ENCODE peak calls at places on chromosomes 1 and 21, in four cellular contexts. B is cardiac fibroblast, A is AG04450, V is mucosa of descending colon. Q is an unnamed sample.

GRCh38 chr1:202130275-202130646 is 7.5 kb downstream of the GPR37L1 start:
- DNase-seq in A (no peak), V (no peak), B (no peak), Q (no peak)

GRCh38 chr1:43949663-43950062 is 2.9 kb downstream of the IPO13 start:
- DNase-seq in A (no peak), B (no peak), V (no peak), Q (no peak)

GRCh38 chr1:206875752-206876380 is 10.4 kb downstream of the IL20 start:
- DNase-seq in A (no peak), B (no peak), V (no peak), Q (no peak)

GRCh38 chr1:108034396-108034795 is 69.4 kb upstream of the VAV3 start:
- DNase-seq in V (no peak), A (no peak), B (no peak), Q (peak)

GRCh38 chr1:148263128-148263905 is 111.2 kb upstream of the NBPF11 start:
- DNase-seq in A (no peak), B (peak), V (peak), Q (peak)

GRCh38 chr1:53541761-53542550 is 82.8 kb downstream of the DMRTB1 start:
- DNase-seq in V (no peak), A (peak), B (peak), Q (peak)

GRCh38 chr1:20402585-20403422 is 83.2 kb downstream of the CAMK2N1 start:
- DNase-seq in B (no peak), A (no peak), V (no peak), Q (no peak)

GRCh38 chr1:171179323-171180227 is 5.5 kb upstream of the FMO2 start:
- DNase-seq in V (no peak), B (peak), A (no peak), Q (no peak)

GRCh38 chr1:113747376-113747775 is 11.9 kb downstream of the PHTF1 start:
- DNase-seq in B (peak), A (no peak), V (no peak), Q (peak)

GRCh38 chr1:15350151-15350550 is 59.5 kb upstream of the EFHD2 start:
- DNase-seq in V (no peak), B (no peak), A (no peak), Q (no peak)

GRCh38 chr1:101040666-101041065 is 15.1 kb upstream of the DPH5 start:
- DNase-seq in V (no peak), A (no peak), B (no peak), Q (no peak)

GRCh38 chr1:234950598-234950997 is 178.0 kb downstream of the TOMM20 start:
- DNase-seq in A (no peak), B (no peak), V (no peak), Q (no peak)

GRCh38 chr1:224267922-224268321 is 62.0 kb downstream of the NVL start:
- DNase-seq in A (no peak), V (peak), B (no peak), Q (no peak)

GRCh38 chr1:31007462-31007991 is 58.0 kb downstream of the PUM1 start:
- DNase-seq in V (no peak), B (peak), A (peak), Q (peak)

GRCh38 chr1:228313536-228314277 is 92.9 kb downstream of the TRIM11 start:
- DNase-seq in B (no peak), V (no peak), A (no peak), Q (no peak)

GRCh38 chr1:167599839-167600581 is 30.0 kb upstream of the RCSD1 start:
- DNase-seq in A (no peak), V (peak), B (peak), Q (peak)

GRCh38 chr1:41483960-41484844 is at the start of gene EDN2:
- DNase-seq in V (peak), A (no peak), B (no peak), Q (no peak)

GRCh38 chr21:45436371-45437040 is 31.5 kb downstream of the COL18A1 start:
- DNase-seq in A (no peak), B (no peak), V (no peak), Q (peak)

GRCh38 chr1:226677121-226678020 is 61.7 kb downstream of the ITPKB start:
- DNase-seq in A (no peak), B (peak), V (peak), Q (peak)

GRCh38 chr1:82152356-82153281 is 351.9 kb downstream of the ADGRL2 start:
- DNase-seq in B (no peak), A (no peak), V (no peak), Q (peak)

GRCh38 chr1:61951731-61952585 is 209.7 kb downstream of the PATJ start:
- DNase-seq in B (peak), V (no peak), A (no peak), Q (no peak)

GRCh38 chr1:109895720-109896504 is 14.7 kb upstream of the CSF1 start:
- DNase-seq in A (no peak), V (no peak), B (peak), Q (peak)

GRCh38 chr1:48036693-48037386 is 39.7 kb upstream of the TRABD2B start:
- DNase-seq in B (no peak), A (no peak), V (no peak), Q (peak)

GRCh38 chr21:27818847-27819246 is 852.0 kb upstream of the ADAMTS5 start:
- DNase-seq in B (peak), A (no peak), V (no peak), Q (peak)

GRCh38 chr1:150560011-150560438 is 10.8 kb downstream of the ADAMTSL4 start:
- DNase-seq in A (no peak), V (peak), B (peak), Q (peak)

GRCh38 chr1:207825719-207826556 is 74.1 kb downstream of the CD46 start:
- DNase-seq in B (peak), V (peak), A (no peak), Q (peak)

GRCh38 chr1:3795453-3796214 is 664 bp downstream of the LRRC47 start:
- DNase-seq in V (no peak), A (no peak), B (no peak), Q (no peak)

GRCh38 chr1:47432071-47433036 is 5.5 kb upstream of the FOXD2 start:
- DNase-seq in V (peak), B (peak), A (no peak), Q (peak)

GRCh38 chr1:156801409-156802121 is 15.1 kb downstream of the SH2D2A start:
- DNase-seq in V (no peak), B (peak), A (no peak), Q (peak)

GRCh38 chr1:90558126-90558525 is 159.0 kb downstream of the BARHL2 start:
- DNase-seq in A (no peak), B (no peak), V (no peak), Q (no peak)

GRCh38 chr1:107390076-107390420 is 249.2 kb downstream of the NTNG1 start:
- DNase-seq in V (no peak), A (no peak), B (no peak), Q (peak)

DNA sequence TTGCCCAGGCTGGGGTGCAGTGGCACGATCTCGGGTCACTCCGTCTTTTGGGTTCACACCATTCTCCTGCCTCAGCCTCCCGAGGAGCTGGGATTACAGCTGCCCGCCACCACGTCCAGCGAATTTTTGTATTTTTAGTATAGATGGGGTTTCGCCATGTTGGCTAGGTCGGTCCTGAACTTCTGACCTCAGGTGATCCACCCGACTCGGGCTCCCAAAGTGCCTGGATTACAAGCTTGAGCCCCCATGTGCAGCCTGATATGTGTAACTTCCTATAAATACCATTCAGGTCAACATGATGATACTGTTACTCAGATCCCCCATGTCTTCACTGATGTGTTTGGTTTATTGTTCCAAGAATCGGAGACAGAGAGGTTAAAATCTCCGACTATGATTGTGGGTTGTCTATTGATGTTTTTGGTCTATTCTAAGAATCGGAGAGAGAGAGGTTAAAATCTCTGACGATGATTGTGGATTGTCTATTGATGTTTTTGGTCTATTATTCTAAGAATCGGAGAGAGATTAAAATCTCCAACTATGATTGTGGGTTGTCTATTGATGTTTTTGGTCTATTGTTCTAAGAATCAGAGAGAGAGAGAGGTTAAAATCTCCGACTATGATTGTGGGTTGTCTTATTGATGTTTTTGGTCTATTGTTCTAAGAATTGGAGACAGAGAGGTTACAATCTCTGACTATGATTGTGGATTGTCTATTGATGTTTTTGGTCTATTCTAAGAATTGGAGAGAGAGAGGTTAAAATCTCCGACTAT is 17.0 kb downstream of the C1orf159 start:
- DNase-seq in A (no peak), V (no peak), B (no peak), Q (no peak)
- H3K4me3 ChIP-seq in A (no peak), V (no peak), B (no peak), Q (no peak)

DNA sequence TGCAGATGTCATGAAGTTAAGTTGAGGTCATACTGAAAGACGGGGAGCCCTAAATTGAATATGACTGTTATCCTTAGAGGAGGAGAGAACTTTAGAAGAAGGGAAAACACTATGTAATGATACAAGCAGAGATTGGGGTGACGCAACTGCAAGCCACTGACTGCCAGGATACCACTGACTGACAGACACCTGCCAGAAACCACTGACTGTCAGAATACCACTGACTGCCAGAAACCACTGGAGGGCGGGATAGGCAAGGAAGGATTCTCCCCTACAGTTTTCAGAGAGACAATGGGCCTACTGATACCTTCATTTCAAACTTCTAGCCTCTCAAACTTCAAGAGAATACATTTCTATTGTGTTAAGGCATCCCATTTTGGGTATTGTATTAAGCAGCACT is 388.7 kb downstream of the USH2A start:
- DNase-seq in V (no peak), B (no peak), A (no peak), Q (no peak)
- TF ChIP-seq CTCF in V (no peak), B (no peak), A (peak), Q (no peak)

DNA sequence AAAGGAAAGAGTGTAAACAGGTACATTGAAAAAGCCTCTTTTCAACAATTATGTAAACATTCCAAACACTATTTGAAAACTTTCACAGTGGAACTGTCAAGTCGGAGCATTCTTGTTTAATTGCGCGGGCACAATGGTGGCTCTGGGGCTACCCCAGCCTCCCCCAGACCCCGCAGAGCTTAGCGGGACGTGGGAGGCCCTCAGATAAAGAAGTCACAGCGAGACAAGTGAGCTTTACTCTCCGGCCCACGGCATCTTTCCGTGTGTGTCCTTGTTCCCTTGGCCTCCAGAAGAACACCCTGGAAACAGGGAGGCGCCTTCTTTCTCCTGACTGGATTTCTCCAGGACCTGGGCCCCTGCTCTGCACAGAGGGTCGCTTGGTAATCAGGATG is 382.8 kb downstream of the RRAGC start:
- DNase-seq in A (no peak), V (no peak), B (no peak), Q (no peak)
- H3K4me3 ChIP-seq in A (no peak), V (no peak), B (no peak), Q (no peak)

DNA sequence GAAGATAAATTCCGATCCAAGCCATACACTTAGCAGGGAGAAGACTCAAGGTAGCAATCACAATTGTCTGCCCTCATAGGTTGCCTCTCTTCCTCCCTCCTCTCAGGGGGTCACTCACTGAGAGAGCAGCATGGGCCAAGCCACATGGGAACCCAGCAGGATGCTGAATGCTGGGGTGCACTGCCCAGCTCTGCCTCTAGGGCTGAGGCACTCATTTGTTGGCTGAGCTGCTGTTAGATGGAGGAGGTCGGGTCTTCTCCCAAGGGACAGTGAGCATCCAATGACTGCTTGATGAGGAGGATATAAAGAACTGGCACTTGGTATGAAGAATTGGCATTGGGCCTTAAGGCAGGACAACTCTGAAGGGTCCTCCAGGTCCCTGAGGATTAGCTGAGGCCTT is 418.8 kb downstream of the SIPA1L2 start:
- DNase-seq in V (no peak), B (no peak), A (no peak), Q (no peak)
- TF ChIP-seq CTCF in V (no peak), B (peak), A (peak), Q (peak)